ENCODE peak calls at places on chromosomes 13 and 19, in four cellular contexts. One of them, this sample, is unnamed.

GRCh38 chr13:33352520-33352919 is 67.0 kb upstream of the STARD13 start:
- DNase-seq in upper lobe of left lung: no peak
- DNase-seq in suprapubic skin: no peak
- DNase-seq in K562: no peak
- DNase-seq in this sample: no peak

GRCh38 chr19:7159105-7159933 is 89.8 kb downstream of the ZNF557 start:
- DNase-seq in upper lobe of left lung: peak; percentile 61
- DNase-seq in suprapubic skin: peak; percentile 85
- DNase-seq in K562: no peak
- DNase-seq in this sample: no peak

GRCh38 chr19:10105241-10106099 is 692 bp upstream of the PPAN start:
- DNase-seq in upper lobe of left lung: no peak
- DNase-seq in suprapubic skin: no peak
- DNase-seq in K562: no peak
- DNase-seq in this sample: no peak

GRCh38 chr19:15372891-15373301 is 6.7 kb downstream of the AKAP8 start:
- DNase-seq in upper lobe of left lung: no peak
- DNase-seq in suprapubic skin: no peak
- DNase-seq in K562: no peak
- DNase-seq in this sample: no peak

GRCh38 chr19:10036601-10037071 is 23.4 kb downstream of the RDH8 start:
- DNase-seq in upper lobe of left lung: no peak
- DNase-seq in suprapubic skin: no peak
- DNase-seq in K562: no peak
- DNase-seq in this sample: no peak

GRCh38 chr19:14248578-14249011 is 42.6 kb upstream of the ADGRL1 start:
- DNase-seq in upper lobe of left lung: no peak
- DNase-seq in suprapubic skin: no peak
- DNase-seq in K562: peak; percentile 32
- DNase-seq in this sample: no peak

GRCh38 chr19:30742981-30743380 is 370.8 kb downstream of the ZNF536 start:
- DNase-seq in upper lobe of left lung: no peak
- DNase-seq in suprapubic skin: no peak
- DNase-seq in K562: no peak
- DNase-seq in this sample: no peak

GRCh38 chr13:109151255-109151654 is 521.8 kb downstream of the MYO16 start:
- DNase-seq in upper lobe of left lung: no peak
- DNase-seq in suprapubic skin: no peak
- DNase-seq in K562: no peak
- DNase-seq in this sample: no peak

GRCh38 chr13:31878955-31879354 is 139.6 kb downstream of the RXFP2 start:
- DNase-seq in upper lobe of left lung: no peak
- DNase-seq in suprapubic skin: no peak
- DNase-seq in K562: no peak
- DNase-seq in this sample: no peak

GRCh38 chr19:29475469-29475868 is 50.3 kb upstream of the VSTM2B start:
- DNase-seq in upper lobe of left lung: no peak
- DNase-seq in suprapubic skin: no peak
- DNase-seq in K562: no peak
- DNase-seq in this sample: no peak

GRCh38 chr19:12293771-12294307 is 844 bp downstream of the ZNF44 start:
- DNase-seq in upper lobe of left lung: peak; percentile 94
- DNase-seq in suprapubic skin: peak; percentile 82
- DNase-seq in K562: peak; percentile 30
- DNase-seq in this sample: peak; percentile 92

GRCh38 chr19:13138171-13138915 is 11.8 kb downstream of the STX10 start:
- DNase-seq in upper lobe of left lung: no peak
- DNase-seq in suprapubic skin: no peak
- DNase-seq in K562: no peak
- DNase-seq in this sample: no peak

GRCh38 chr13:97583884-97584497 is 150.0 kb downstream of the RAP2A start:
- DNase-seq in upper lobe of left lung: no peak
- DNase-seq in suprapubic skin: no peak
- DNase-seq in K562: no peak
- DNase-seq in this sample: no peak

GRCh38 chr19:58568731-58569130 is 4.4 kb downstream of the MZF1 start:
- DNase-seq in upper lobe of left lung: peak; percentile 11
- DNase-seq in suprapubic skin: peak; percentile 42
- DNase-seq in K562: no peak
- DNase-seq in this sample: no peak

GRCh38 chr13:111184685-111185401 is 69.7 kb downstream of the ARHGEF7 start:
- DNase-seq in upper lobe of left lung: no peak
- DNase-seq in suprapubic skin: no peak
- DNase-seq in K562: no peak
- DNase-seq in this sample: no peak

GRCh38 chr19:52369463-52370340 is at the start of gene ZNF880:
- DNase-seq in upper lobe of left lung: peak; percentile 81
- DNase-seq in suprapubic skin: peak; percentile 95
- DNase-seq in K562: peak; percentile 39
- DNase-seq in this sample: peak; percentile 92

GRCh38 chr19:3687393-3687773 is 12.9 kb downstream of the PIP5K1C start:
- DNase-seq in upper lobe of left lung: no peak
- DNase-seq in suprapubic skin: no peak
- DNase-seq in K562: no peak
- DNase-seq in this sample: no peak

GRCh38 chr19:3065675-3066357 is 3.5 kb upstream of the TLE5 start:
- DNase-seq in upper lobe of left lung: no peak
- DNase-seq in suprapubic skin: no peak
- DNase-seq in K562: no peak
- DNase-seq in this sample: peak; percentile 57

GRCh38 chr13:25588336-25589060 is 216.7 kb downstream of the ATP8A2 start:
- DNase-seq in upper lobe of left lung: no peak
- DNase-seq in suprapubic skin: no peak
- DNase-seq in K562: no peak
- DNase-seq in this sample: no peak

GRCh38 chr13:34361528-34361927 is 543.6 kb downstream of the RFC3 start:
- DNase-seq in upper lobe of left lung: no peak
- DNase-seq in suprapubic skin: no peak
- DNase-seq in K562: no peak
- DNase-seq in this sample: no peak

DNA sequence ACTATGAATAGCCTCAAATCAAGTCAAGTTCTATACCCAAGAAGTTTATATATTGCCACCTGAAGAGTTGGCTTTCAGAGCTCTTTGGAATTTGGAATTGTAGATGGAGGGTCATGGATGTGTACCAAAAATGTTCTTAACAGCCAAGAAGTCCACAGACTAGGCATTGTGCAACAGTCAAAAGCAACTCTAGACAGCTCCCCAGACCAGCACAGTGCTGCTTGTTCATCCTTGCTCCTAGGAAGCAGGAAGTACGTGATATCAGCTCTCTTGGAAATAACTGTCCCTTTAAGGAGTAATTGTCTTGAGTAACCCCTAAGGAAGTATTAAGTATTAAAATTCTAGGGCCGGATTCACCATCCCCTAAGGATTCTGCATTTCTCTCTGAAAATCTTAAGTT is 30.7 kb upstream of the IL17D start:
- DNase-seq in upper lobe of left lung: no peak
- DNase-seq in suprapubic skin: no peak
- DNase-seq in K562: no peak
- DNase-seq in this sample: no peak
- TF ChIP-seq EP300 in upper lobe of left lung: no peak
- TF ChIP-seq EP300 in suprapubic skin: no peak
- TF ChIP-seq EP300 in K562: no peak
- TF ChIP-seq EP300 in this sample: no peak

DNA sequence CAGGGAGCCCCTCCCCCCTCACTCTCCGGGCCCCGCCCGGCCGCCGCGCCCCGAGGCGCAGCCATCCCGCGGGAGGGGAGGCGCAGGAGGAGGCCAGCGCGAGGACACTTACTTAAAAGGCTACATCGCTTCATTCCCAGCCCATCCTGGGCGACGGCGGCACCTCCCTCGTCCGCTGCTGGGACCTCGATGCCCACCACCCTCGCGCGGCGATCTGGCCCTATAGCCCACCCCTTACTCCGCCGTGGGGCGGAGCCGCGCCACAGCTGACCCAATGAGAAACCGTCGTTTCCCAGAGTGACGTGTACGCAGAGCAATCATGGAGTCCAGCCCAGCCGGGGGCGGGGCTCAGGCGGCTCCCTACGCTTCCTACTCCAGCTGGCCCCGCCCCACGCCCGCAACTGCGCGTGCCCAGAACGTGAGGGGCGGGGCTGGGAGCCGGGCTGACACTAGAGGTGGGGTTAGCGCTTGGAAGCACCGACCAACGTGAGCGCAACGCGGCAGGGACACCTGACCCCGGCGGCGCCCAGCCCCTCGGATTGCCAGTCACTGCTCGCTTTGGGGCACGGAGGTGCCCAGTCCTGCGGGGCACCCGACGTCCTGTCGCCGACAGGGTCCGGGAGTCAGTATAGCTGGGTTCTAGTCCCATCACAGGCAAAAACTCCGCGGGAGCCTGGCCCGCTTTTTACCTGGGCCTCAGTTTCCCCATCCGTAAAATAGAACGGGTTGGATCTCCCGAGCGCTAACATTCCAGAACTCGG is at the start of gene ANKRD27:
- DNase-seq in upper lobe of left lung: peak; percentile 97
- DNase-seq in suprapubic skin: peak; percentile 98
- DNase-seq in K562: peak; percentile 98
- DNase-seq in this sample: peak; percentile 99
- TF ChIP-seq POLR2AphosphoS5 in upper lobe of left lung: peak; percentile 65
- TF ChIP-seq POLR2AphosphoS5 in suprapubic skin: no peak
- TF ChIP-seq POLR2AphosphoS5 in K562: no peak
- TF ChIP-seq POLR2AphosphoS5 in this sample: peak; percentile 38

GRCh38 chr13:113153810-113154748 is 4.4 kb upstream of the PROZ start:
- DNase-seq in upper lobe of left lung: peak; percentile 73
- DNase-seq in suprapubic skin: peak; percentile 90
- DNase-seq in K562: peak; percentile 75
- DNase-seq in this sample: peak; percentile 83

GRCh38 chr13:113150545-113151365 is 7.7 kb upstream of the PROZ start:
- DNase-seq in upper lobe of left lung: no peak
- DNase-seq in suprapubic skin: no peak
- DNase-seq in K562: no peak
- DNase-seq in this sample: no peak

GRCh38 chr13:113151745-113152707 is 6.4 kb upstream of the PROZ start:
- DNase-seq in upper lobe of left lung: no peak
- DNase-seq in suprapubic skin: no peak
- DNase-seq in K562: no peak
- DNase-seq in this sample: no peak

GRCh38 chr13:113155201-113155600 is 3.2 kb upstream of the PROZ start:
- DNase-seq in upper lobe of left lung: no peak
- DNase-seq in suprapubic skin: no peak
- DNase-seq in K562: no peak
- DNase-seq in this sample: no peak

GRCh38 chr13:113152894-113153809 is 5.3 kb upstream of the PROZ start:
- DNase-seq in upper lobe of left lung: peak; percentile 36
- DNase-seq in suprapubic skin: peak; percentile 83
- DNase-seq in K562: peak; percentile 28
- DNase-seq in this sample: peak; percentile 49
- TF ChIP-seq POLR2A in upper lobe of left lung: no peak
- TF ChIP-seq POLR2A in suprapubic skin: no peak
- TF ChIP-seq POLR2A in K562: no peak
- TF ChIP-seq POLR2A in this sample: no peak

DNA sequence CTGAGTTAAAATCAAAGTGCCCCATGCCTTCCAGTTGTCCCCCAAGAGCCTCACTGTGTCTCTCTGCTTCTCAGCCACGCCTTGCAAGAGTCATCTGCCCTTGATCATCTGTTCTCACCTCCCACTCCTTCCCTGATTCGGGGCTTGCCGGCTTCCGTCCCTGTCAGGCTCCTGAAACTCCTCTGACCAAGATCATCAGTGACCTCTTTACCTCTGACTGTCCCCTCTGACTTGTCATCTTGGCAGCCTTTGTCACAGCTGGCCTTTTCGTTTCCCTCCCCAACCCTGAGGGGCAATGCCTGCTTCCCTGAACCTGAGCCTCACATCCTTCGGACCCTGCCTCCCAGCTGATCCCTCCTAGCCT is 66.3 kb downstream of the MAP4K1 start:
- DNase-seq in upper lobe of left lung: no peak
- DNase-seq in suprapubic skin: no peak
- DNase-seq in K562: peak; percentile 30
- DNase-seq in this sample: no peak
- TF ChIP-seq EP300 in upper lobe of left lung: no peak
- TF ChIP-seq EP300 in suprapubic skin: no peak
- TF ChIP-seq EP300 in K562: no peak
- TF ChIP-seq EP300 in this sample: no peak

GRCh38 chr19:19619121-19619848 is 798 bp upstream of the PBX4 start:
- DNase-seq in upper lobe of left lung: no peak
- DNase-seq in suprapubic skin: no peak
- DNase-seq in K562: no peak
- DNase-seq in this sample: no peak

GRCh38 chr19:19615086-19615485 is 3.4 kb downstream of the PBX4 start:
- DNase-seq in upper lobe of left lung: no peak
- DNase-seq in suprapubic skin: no peak
- DNase-seq in K562: no peak
- DNase-seq in this sample: no peak

GRCh38 chr19:19619849-19620210 is 1.3 kb upstream of the PBX4 start:
- DNase-seq in upper lobe of left lung: no peak
- DNase-seq in suprapubic skin: no peak
- DNase-seq in K562: no peak
- DNase-seq in this sample: no peak

GRCh38 chr19:19623383-19623782 is 4.6 kb downstream of the LPAR2 start:
- DNase-seq in upper lobe of left lung: no peak
- DNase-seq in suprapubic skin: no peak
- DNase-seq in K562: no peak
- DNase-seq in this sample: no peak

GRCh38 chr19:19618384-19619051 is at the start of gene PBX4:
- DNase-seq in upper lobe of left lung: peak; percentile 98
- DNase-seq in suprapubic skin: peak; percentile 97
- DNase-seq in K562: peak; percentile 99
- DNase-seq in this sample: peak; percentile 97
- TF ChIP-seq POLR2AphosphoS5 in upper lobe of left lung: no peak
- TF ChIP-seq POLR2AphosphoS5 in suprapubic skin: no peak
- TF ChIP-seq POLR2AphosphoS5 in K562: no peak
- TF ChIP-seq POLR2AphosphoS5 in this sample: peak; percentile 80

DNA sequence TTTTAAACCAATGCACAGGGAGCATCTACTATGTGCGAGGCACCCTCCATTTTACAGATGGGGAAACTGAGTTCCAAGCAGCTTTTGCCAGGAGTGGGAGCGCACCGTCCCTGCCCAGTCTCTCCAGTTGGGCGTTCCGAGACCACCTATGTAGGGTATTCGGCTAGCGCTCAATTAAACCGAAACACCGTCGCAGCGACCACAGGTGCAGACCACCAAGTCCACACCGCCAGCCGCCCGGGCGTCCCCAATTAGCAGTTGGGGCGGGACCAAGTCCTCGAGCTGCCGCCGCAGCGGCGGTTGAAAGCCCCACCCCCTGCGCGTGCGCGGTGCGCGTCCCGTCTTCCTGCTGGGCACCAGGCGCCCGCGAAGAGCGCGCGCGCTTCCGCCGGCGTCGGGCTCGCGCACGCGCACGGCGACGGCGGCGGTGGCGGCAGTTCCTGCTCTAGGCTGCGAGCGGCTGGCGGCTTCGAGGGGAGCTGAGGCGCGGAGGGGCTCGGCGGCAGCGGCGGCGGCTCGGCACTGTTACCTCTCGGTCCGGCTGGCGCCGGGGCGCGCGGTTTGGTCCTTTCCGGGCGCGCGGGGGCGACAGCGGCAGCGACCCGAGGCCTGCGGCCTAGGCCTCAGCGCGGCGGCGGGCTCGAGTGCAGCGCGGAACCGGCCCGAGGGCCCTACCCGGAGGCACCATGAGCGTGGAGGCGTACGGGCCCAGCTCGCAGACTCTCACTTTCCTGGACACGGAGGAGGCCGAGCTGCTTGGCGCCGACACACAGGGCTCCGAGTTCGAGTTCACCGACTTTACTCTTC is at the start of gene UPF1:
- DNase-seq in upper lobe of left lung: peak; percentile 95
- DNase-seq in suprapubic skin: peak; percentile 93
- DNase-seq in K562: peak; percentile 95
- DNase-seq in this sample: peak; percentile 94
- TF ChIP-seq POLR2A in upper lobe of left lung: peak; percentile 93
- TF ChIP-seq POLR2A in suprapubic skin: peak; percentile 89
- TF ChIP-seq POLR2A in K562: peak; percentile 67
- TF ChIP-seq POLR2A in this sample: no peak

GRCh38 chr19:5046339-5047039 is 77.6 kb downstream of the KDM4B start:
- DNase-seq in upper lobe of left lung: peak; percentile 79
- DNase-seq in suprapubic skin: no peak
- DNase-seq in K562: no peak
- DNase-seq in this sample: peak; percentile 83
- TF ChIP-seq EP300 in upper lobe of left lung: no peak
- TF ChIP-seq EP300 in suprapubic skin: no peak
- TF ChIP-seq EP300 in K562: no peak
- TF ChIP-seq EP300 in this sample: no peak

This sample was measured in stomach.